ENCODE peak calls at places on chromosome 13, in six cellular contexts. V, H, U, Z, N and X are unnamed samples.

GRCh38 chr13:41025518-41025917 is 6.4 kb upstream of the ELF1 start:
- DNase-seq in N (no peak), Z (no peak), U (no peak), H (no peak), V (no peak), X (no peak)

GRCh38 chr13:111296417-111296816 is 24.0 kb upstream of the TEX29 start:
- DNase-seq in Z (no peak), H (no peak), U (no peak), V (no peak), N (no peak), X (no peak)

GRCh38 chr13:26722321-26722720 is 38.3 kb downstream of the GPR12 start:
- DNase-seq in H (no peak), V (no peak), N (no peak), U (no peak), Z (no peak), X (no peak)

GRCh38 chr13:26024558-26024957 is 27.3 kb downstream of the SHISA2 start:
- DNase-seq in N (no peak), U (no peak), H (no peak), V (no peak), Z (no peak), X (no peak)

GRCh38 chr13:73248711-73249580 is 190.1 kb downstream of the KLF5 start:
- DNase-seq in V (peak), H (peak), Z (peak), U (no peak), N (peak), X (peak)

GRCh38 chr13:74927823-74928222 is 554.1 kb downstream of the TBC1D4 start:
- DNase-seq in N (no peak), V (no peak), Z (no peak), U (no peak), H (no peak), X (no peak)

GRCh38 chr13:102555914-102556553 is 40.8 kb upstream of the TPP2 start:
- DNase-seq in V (peak), U (peak), N (no peak), Z (peak), H (peak), X (no peak)

GRCh38 chr13:114064516-114065140 is 67.8 kb downstream of the RASA3 start:
- DNase-seq in H (no peak), U (peak), V (peak), Z (peak), N (no peak), X (peak)

GRCh38 chr13:75219479-75220237 is 262.3 kb downstream of the TBC1D4 start:
- DNase-seq in N (peak), V (peak), H (peak), U (peak), Z (peak), X (peak)

GRCh38 chr13:113023694-113024430 is 54.8 kb downstream of the MCF2L start:
- DNase-seq in Z (no peak), U (no peak), H (no peak), V (no peak), N (no peak), X (no peak)
- H2AK5ac ChIP-seq in Z (no peak), U (peak), H (peak), V (no peak), N (no peak), X (no peak)

GRCh38 chr13:60583911-60584753 is 187.1 kb downstream of the TDRD3 start:
- DNase-seq in U (no peak), V (peak), Z (peak), N (peak), H (peak), X (no peak)

GRCh38 chr13:60584976-60585375 is 188.0 kb downstream of the TDRD3 start:
- DNase-seq in Z (no peak), N (peak), U (no peak), V (no peak), H (peak), X (peak)

GRCh38 chr13:60577761-60578160 is 180.7 kb downstream of the TDRD3 start:
- DNase-seq in Z (no peak), N (no peak), V (no peak), U (no peak), H (no peak), X (no peak)

DNA sequence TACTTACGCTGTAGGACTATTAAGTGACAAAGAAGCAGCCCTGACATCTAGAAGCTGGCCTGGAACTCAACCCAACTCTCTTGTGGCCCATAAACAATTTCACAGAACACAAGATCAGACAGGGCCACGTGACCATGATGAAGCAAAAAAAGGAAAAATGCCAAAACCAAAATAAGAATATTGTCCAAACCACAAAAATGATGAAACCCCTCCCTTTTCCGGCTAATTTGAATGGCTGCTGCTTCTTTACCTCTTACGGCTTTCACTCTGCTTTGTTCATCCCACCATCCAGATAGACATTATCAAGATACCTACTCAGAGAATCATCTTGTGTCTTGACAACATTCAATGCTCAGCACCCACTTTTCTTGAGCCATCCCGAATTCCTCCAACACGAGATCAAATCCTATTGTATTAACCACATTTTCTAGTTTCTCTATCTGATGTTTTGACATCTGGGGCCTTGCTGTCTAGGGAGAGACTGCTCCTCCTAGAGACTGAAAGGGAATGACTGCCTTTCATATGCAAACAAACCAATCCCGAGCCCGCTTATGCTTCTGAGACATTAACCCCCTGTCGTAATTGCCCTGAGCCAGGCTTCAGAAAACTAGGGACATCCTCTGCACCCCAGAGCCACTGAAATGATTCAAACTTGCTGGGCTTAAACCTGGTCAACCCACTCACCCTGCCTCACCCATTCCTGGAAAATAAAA is 186.3 kb downstream of the TDRD3 start:
- DNase-seq in Z (no peak), H (peak), N (peak), U (no peak), V (peak), X (no peak)
- H2AK5ac ChIP-seq in Z (no peak), H (no peak), N (no peak), U (no peak), V (no peak), X (no peak)

DNA sequence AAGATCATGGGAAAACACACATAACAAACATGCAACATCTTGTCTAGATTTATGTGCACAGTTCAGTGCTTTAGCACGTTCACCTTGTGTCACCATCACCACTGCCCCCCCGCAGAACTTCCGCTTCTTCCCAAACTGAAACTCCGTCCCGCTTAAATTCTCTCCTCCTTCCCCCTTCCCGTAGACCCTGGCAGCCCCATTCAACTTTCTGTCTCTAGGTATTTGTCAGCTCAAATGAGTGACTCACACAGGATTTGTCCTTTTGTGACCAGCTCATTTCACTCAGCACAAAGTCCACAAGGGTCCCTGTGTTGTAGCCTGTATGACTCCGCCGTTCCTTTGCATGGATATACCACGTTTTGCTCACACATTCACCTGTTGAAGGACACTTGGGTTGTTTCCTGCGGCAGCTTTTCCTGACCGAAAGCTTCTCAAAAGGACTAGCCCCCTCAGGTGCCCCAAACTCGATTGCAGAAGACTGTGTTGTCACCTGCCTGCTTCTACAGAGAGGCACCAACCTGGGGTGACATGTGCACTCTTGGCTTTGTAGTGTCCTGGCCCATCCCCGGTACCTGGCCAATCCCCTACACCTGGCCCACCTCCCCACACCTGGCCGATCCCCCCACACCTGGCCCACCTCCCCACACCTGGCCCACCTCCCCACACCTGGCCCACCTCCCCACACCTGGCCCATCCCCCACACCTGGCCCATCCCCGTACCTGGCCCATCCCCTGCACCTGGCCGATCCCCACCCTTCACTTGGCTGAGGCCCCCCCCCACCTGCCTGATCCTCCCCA is 25.1 kb downstream of the ATP11A start:
- DNase-seq in H (peak), V (no peak), U (no peak), Z (no peak), N (no peak), X (no peak)
- H2AK5ac ChIP-seq in H (no peak), V (no peak), U (peak), Z (no peak), N (peak), X (no peak)

GRCh38 chr13:27943951-27944350 is 24.2 kb downstream of the PDX1 start:
- DNase-seq in Z (no peak), U (no peak), V (no peak), N (no peak), H (no peak), X (no peak)
- H2AK5ac ChIP-seq in Z (no peak), U (no peak), V (no peak), N (no peak), H (no peak), X (no peak)